ENCODE peak calls at places on chromosome 9, in eight cellular contexts. K is upper lobe of left lung, J is HepG2, Q is uterus, W is HCT116, O is A549, N is tibial nerve, S is breast epithelium. X is an unnamed sample.

GRCh38 chr9:35651964-35652828 is 1.5 kb upstream of the SIT1 start:
- DNase-seq in K (no peak), J (peak), Q (no peak), W (no peak), O (no peak), N (no peak), S (no peak), X (no peak)

GRCh38 chr9:129352157-129352870 is 174.3 kb upstream of the IER5L start:
- DNase-seq in K (no peak), J (no peak), Q (peak), W (no peak), O (no peak), N (no peak), S (no peak), X (no peak)

GRCh38 chr9:21831841-21832509 is 29.5 kb downstream of the MTAP start:
- DNase-seq in K (peak), J (no peak), Q (no peak), W (no peak), O (peak), N (no peak), S (no peak), X (no peak)

GRCh38 chr9:72936266-72936665 is 16.6 kb downstream of the ALDH1A1 start:
- DNase-seq in K (no peak), J (no peak), Q (no peak), W (no peak), O (no peak), N (no peak), S (no peak), X (no peak)

GRCh38 chr9:87494970-87495471 is 2.6 kb upstream of the DAPK1 start:
- DNase-seq in K (no peak), J (no peak), Q (no peak), W (no peak), O (no peak), N (no peak), S (no peak), X (no peak)

GRCh38 chr9:18379073-18379811 is 94.7 kb upstream of the ADAMTSL1 start:
- DNase-seq in K (no peak), J (no peak), Q (no peak), W (no peak), O (no peak), N (no peak), S (no peak), X (no peak)

GRCh38 chr9:136740971-136741884 is 1.5 kb downstream of the LCN10 start:
- DNase-seq in K (no peak), J (no peak), Q (no peak), W (no peak), O (no peak), N (no peak), S (no peak), X (no peak)

GRCh38 chr9:3508531-3509374 is 17.0 kb downstream of the RFX3 start:
- DNase-seq in K (no peak), J (no peak), Q (no peak), W (no peak), O (no peak), N (no peak), S (no peak), X (no peak)

GRCh38 chr9:78215706-78216105 is 20.2 kb upstream of the CEP78 start:
- DNase-seq in K (no peak), J (no peak), Q (no peak), W (no peak), O (no peak), N (no peak), S (no peak), X (no peak)

DNA sequence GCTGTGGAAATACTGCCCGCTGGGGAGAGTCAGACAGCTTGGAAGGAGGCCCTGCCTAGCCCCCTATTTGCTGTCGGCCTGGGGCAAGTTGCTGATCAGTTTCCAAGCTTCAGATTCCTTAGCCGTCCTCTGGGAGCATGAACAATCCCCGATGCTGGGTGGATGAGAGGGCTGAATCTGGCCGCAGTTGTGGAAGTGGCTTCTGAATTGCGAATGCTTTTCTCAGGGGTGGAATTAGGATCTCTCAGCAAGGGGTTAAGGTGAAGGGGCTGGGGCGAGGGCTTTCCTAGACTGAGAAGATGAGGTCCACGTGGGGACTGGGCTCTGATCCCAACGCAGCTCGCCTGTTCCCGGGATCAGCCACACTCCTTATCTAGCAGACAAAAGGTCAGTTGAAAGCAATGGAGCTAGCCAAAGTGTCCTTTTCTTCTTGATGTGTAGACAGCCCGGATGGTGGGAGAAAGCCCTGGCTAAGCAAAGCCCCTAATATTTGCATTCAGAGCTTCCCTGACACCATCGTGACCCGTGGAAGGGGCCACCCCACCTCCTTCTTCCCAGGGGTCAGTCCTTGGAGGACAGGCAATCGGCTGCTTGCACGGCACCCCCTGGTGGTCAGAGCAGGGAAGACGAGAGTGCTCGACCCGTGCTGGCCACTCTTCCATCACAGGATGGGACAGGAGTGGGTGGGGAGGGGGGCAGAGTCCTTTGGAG is 54.9 kb downstream of the COL15A1 start:
- DNase-seq in K (peak), J (peak), Q (peak), W (peak), O (peak), N (peak), S (peak), X (no peak)
- TF ChIP-seq POLR2A in K (no peak), J (no peak), Q (no peak), W (no peak), O (no peak), N (no peak), S (no peak), X (no peak)

GRCh38 chr9:134040176-134040565 is 14.9 kb downstream of the BRD3OS start:
- DNase-seq in K (no peak), J (no peak), Q (no peak), W (no peak), O (no peak), N (no peak), S (no peak), X (no peak)

GRCh38 chr9:134039386-134040175 is 14.3 kb downstream of the BRD3OS start:
- DNase-seq in K (no peak), J (no peak), Q (no peak), W (no peak), O (no peak), N (no peak), S (no peak), X (no peak)

GRCh38 chr9:134043531-134043988 is 18.3 kb downstream of the BRD3OS start:
- DNase-seq in K (no peak), J (no peak), Q (no peak), W (no peak), O (no peak), N (no peak), S (no peak), X (no peak)

GRCh38 chr9:134040831-134041648 is 15.8 kb downstream of the BRD3OS start:
- DNase-seq in K (no peak), J (no peak), Q (no peak), W (no peak), O (no peak), N (no peak), S (no peak), X (no peak)

DNA sequence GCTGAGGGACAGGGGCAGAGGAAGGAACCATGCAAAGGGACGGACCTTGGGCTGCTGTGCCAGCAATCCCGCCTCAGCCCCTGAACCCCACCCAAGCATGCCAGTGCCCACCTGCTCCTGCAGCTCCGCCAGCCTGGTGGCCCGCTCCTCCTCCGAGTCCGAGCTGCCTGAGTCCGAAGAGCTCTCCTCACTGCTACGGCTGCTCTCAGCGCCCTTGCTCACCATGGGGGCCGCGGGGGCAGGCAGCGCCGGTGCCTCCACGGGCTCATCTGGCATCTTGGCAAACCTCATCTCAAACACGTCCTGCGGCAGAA is 16.3 kb downstream of the BRD3OS start:
- DNase-seq in K (no peak), J (no peak), Q (no peak), W (no peak), O (no peak), N (no peak), S (no peak), X (no peak)
- TF ChIP-seq POLR2A in K (no peak), J (no peak), Q (no peak), W (no peak), O (no peak), N (no peak), S (no peak), X (no peak)

DNA sequence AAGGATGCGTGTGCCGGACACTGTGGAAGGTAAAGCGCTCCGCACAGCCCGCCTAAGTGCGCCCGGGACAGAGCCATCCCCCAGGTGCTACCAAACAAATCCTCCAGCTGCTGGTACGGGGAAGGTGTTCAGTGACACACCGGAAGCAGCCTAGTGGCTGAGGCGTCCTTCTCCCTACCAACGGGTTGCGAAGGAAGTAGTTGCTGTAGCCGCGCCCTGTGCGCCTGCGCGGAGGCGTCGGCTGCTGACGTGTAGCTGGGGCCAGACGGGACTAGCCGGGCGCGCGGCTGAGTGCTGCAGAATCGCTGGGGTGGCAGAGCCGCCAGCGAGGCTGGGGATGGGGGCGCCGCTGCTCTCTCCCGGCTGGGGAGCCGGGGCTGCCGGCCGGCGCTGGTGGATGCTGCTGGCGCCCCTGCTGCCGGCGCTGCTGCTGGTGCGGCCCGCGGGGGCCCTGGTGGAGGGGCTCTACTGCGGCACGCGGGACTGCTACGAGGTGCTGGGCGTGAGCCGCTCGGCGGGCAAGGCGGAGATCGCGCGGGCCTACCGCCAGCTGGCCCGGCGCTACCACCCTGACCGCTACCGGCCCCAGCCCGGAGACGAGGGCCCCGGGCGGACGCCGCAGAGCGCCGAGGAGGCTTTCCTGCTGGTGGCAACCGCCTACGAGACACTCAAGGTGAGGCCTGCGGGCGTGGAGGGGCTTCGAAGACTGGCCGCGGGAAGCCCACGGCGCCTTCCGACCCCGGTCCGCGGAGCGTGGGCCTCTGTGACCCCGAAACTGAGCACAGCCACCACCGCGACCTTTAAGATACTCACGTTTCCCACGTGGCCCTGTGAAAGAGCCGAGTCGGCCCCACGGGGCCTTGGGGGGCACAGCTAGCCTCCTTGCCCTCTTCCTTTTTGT is at the start of gene DNAJC25:
- DNase-seq in K (peak), J (peak), Q (peak), W (peak), O (peak), N (peak), S (peak), X (peak)
- TF ChIP-seq POLR2A in K (peak), J (peak), Q (peak), W (peak), O (peak), N (peak), S (peak), X (no peak)

DNA sequence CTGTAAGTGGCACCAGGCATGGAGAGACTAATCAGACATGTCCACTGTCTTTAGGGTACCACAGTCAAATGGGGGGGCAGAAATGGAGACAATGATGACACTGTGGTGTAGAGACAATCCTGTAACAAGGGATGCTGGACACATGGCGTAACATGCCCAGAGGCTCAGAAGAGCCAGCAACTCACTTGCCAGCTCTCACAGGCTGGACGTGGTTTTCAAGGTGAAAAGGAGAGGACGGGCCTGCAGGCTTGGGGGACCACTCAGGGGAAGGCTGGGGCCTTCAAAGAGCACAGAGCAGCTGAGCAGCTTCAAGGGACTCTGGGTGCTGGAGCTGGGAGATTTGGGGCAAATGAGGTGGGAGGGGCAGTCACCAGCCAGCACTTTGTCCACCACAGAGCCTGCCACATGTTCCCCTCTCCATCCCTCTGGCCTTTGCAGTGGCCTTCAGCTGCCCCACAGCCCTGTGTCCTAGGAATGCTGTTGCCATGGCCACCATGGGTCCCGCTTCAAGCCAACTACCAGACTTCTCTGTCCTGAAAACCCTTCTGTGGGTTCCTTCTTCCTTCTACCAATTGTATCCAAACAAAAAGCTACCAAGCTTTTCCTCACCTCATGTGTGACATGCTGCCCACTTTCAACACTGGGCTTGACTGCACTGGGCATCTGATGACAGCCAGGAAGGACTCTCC is 140.4 kb downstream of the GABBR2 start:
- DNase-seq in K (no peak), J (no peak), Q (no peak), W (no peak), O (no peak), N (no peak), S (no peak), X (no peak)
- TF ChIP-seq POLR2A in K (no peak), J (no peak), Q (no peak), W (no peak), O (no peak), N (no peak), S (no peak), X (no peak)

X was measured in esophagus squamous epithelium.